ENCODE peak calls at places on chromosome 1, in five cellular contexts. N, U, R, C and Y are unnamed samples.
A peak's percentile ranks its signal among the peaks of the same experiment; 100 is the strongest.

GRCh38 chr1:228048659-228049333 is 33.7 kb upstream of the ARF1 start:
- DNase-seq in U (no peak), R (no peak), N (no peak), C (peak; percentile 44), Y (no peak)

GRCh38 chr1:203465943-203466342 is 9.7 kb upstream of the PRELP start:
- DNase-seq in N (peak; percentile 78), C (peak; percentile 87), R (peak; percentile 54), U (peak; percentile 56), Y (no peak)

GRCh38 chr1:227924838-227925574 is 22.7 kb downstream of the WNT9A start:
- DNase-seq in R (no peak), C (peak; percentile 30), U (no peak), N (peak; percentile 40), Y (no peak)

GRCh38 chr1:207822602-207823451 is 71.0 kb downstream of the CD46 start:
- DNase-seq in N (peak; percentile 79), R (peak; percentile 94), C (peak; percentile 93), U (peak; percentile 42), Y (peak; percentile 86)

GRCh38 chr1:109151146-109151545 is 37.2 kb downstream of the ELAPOR1 start:
- DNase-seq in R (peak; percentile 50), N (no peak), C (no peak), U (peak; percentile 73), Y (peak; percentile 66)

GRCh38 chr1:86854352-86854751 is 59.6 kb downstream of the SELENOF start:
- DNase-seq in N (no peak), C (no peak), R (no peak), U (no peak), Y (no peak)

GRCh38 chr1:36118805-36119204 is 6.2 kb downstream of the COL8A2 start:
- DNase-seq in C (no peak), U (no peak), N (no peak), R (no peak), Y (no peak)

GRCh38 chr1:169550294-169550693 is 36.0 kb downstream of the F5 start:
- DNase-seq in C (no peak), N (no peak), R (no peak), U (peak; percentile 51), Y (no peak)

GRCh38 chr1:102628008-102628736 is 480.1 kb downstream of the COL11A1 start:
- DNase-seq in U (no peak), N (no peak), R (no peak), C (no peak), Y (no peak)

GRCh38 chr1:46558141-46558963 is 6.9 kb upstream of the KNCN start:
- DNase-seq in N (no peak), U (peak; percentile 33), R (no peak), C (no peak), Y (no peak)

GRCh38 chr1:87295720-87296119 is 33.0 kb upstream of the LMO4 start:
- DNase-seq in N (no peak), C (no peak), U (peak; percentile 27), R (no peak), Y (no peak)

GRCh38 chr1:92081031-92081430 is 886 bp downstream of the BTBD8 start:
- DNase-seq in C (no peak), R (no peak), N (no peak), U (no peak), Y (no peak)

GRCh38 chr1:31483012-31483946 is 70.3 kb downstream of the SERINC2 start:
- DNase-seq in N (no peak), C (peak; percentile 59), U (no peak), R (peak; percentile 12), Y (peak; percentile 67)

GRCh38 chr1:31765041-31765467 is 914 bp upstream of the ADGRB2 start:
- DNase-seq in C (no peak), N (no peak), R (no peak), U (peak; percentile 68), Y (peak; percentile 36)

GRCh38 chr1:151968791-151969399 is 24.8 kb downstream of the S100A10 start:
- DNase-seq in U (no peak), N (no peak), R (no peak), C (no peak), Y (no peak)

GRCh38 chr1:199279872-199280649 is 641.2 kb downstream of the PTPRC start:
- DNase-seq in C (no peak), U (no peak), R (no peak), N (no peak), Y (no peak)

GRCh38 chr1:214386747-214387146 is 105.8 kb downstream of the SMYD2 start:
- DNase-seq in R (no peak), C (no peak), U (no peak), N (no peak), Y (no peak)

GRCh38 chr1:227094249-227094966 is 154.3 kb downstream of the COQ8A start:
- DNase-seq in R (no peak), C (no peak), U (no peak), N (no peak), Y (no peak)

GRCh38 chr1:203448521-203449061 is 27.0 kb upstream of the PRELP start:
- DNase-seq in C (no peak), R (no peak), N (no peak), U (no peak), Y (no peak)

GRCh38 chr1:55582078-55582477 is 366.9 kb upstream of the USP24 start:
- DNase-seq in R (no peak), C (no peak), N (no peak), U (no peak), Y (no peak)

GRCh38 chr1:104592926-104593325 is 843.2 kb downstream of the AMY1C start:
- DNase-seq in C (no peak), R (no peak), U (no peak), N (no peak), Y (no peak)

GRCh38 chr1:29202584-29203340 is 21.1 kb upstream of the SRSF4 start:
- DNase-seq in N (peak; percentile 96), R (peak; percentile 96), U (peak; percentile 96), C (peak; percentile 95), Y (peak; percentile 90)

GRCh38 chr1:33825506-33825905 is 38.4 kb upstream of the HMGB4 start:
- DNase-seq in C (no peak), U (no peak), N (no peak), R (no peak), Y (no peak)

GRCh38 chr1:5619469-5619868 is 372.8 kb downstream of the NPHP4 start:
- DNase-seq in R (no peak), C (no peak), U (no peak), N (no peak), Y (no peak)

GRCh38 chr1:19073311-19074186 is 117.1 kb upstream of the IFFO2 start:
- DNase-seq in R (peak; percentile 33), N (no peak), U (no peak), C (no peak), Y (peak; percentile 52)

GRCh38 chr1:156282143-156282478 is 514 bp downstream of the SMG5 start:
- DNase-seq in C (no peak), N (no peak), R (no peak), U (no peak), Y (no peak)

GRCh38 chr1:3491291-3492246 is 37.1 kb downstream of the ARHGEF16 start:
- DNase-seq in N (peak; percentile 90), U (peak; percentile 81), R (peak; percentile 72), C (peak; percentile 82), Y (peak; percentile 85)

GRCh38 chr1:93702102-93702827 is 20.6 kb upstream of the BCAR3 start:
- DNase-seq in C (no peak), N (no peak), R (peak; percentile 68), U (no peak), Y (no peak)

DNA sequence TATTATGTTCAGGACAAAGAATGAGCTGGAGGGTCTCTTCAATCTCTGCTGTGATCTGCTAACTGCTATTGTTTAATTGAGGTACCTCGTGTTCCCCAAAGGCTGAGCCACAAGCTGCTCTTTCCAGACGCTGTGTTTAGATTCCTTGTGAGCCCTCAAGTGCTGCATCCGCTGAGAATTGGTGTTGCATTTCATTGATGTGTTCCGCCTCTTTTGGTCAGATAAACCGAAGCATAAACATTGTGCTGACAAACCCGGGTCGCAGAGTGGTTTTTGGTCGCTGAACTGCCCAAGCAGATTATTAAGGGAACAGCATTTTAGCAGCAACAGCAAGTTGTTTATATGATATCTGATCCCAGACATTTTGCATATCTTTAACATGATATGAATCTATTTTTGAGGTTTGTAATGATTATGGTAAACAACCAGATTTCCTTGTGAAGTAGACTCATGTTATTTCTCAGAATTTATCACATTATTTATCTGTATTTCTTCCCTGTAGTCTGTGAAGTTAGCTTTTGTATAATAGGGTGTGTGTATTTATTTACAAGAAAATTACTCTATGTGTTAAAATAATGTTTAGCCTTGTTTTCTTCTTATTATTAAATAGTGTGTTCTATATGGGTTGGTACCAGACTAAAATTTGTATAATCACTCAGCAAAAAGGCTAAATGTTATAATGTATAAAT is 217.2 kb upstream of the C1orf105 start:
- DNase-seq in U (no peak), C (no peak), N (no peak), R (no peak), Y (no peak)
- H3K4me3 ChIP-seq in U (no peak overlapping the region), C (no peak overlapping the region), N (no peak overlapping the region), R (no peak overlapping the region), Y (no peak overlapping the region)

GRCh38 chr1:182789138-182790076 is at the start of gene NPL:
- DNase-seq in N (peak; percentile 94), C (peak; percentile 92), R (peak; percentile 82), U (peak; percentile 86), Y (peak; percentile 89)

GRCh38 chr1:182794802-182795201 is 5.2 kb downstream of the NPL start:
- DNase-seq in C (no peak), U (no peak), R (no peak), N (no peak), Y (no peak)

GRCh38 chr1:182795563-182796228 is 6.1 kb downstream of the NPL start:
- DNase-seq in U (no peak), N (no peak), R (no peak), C (no peak), Y (no peak)

GRCh38 chr1:182787002-182787324 is 2.6 kb upstream of the NPL start:
- DNase-seq in N (no peak), C (no peak), U (no peak), R (no peak), Y (no peak)

GRCh38 chr1:182791464-182792179 is 2.0 kb downstream of the NPL start:
- DNase-seq in C (no peak), N (no peak), U (no peak), R (no peak), Y (no peak)
- H3K4me3 ChIP-seq in C (no peak overlapping the region), N (no peak overlapping the region), U (no peak overlapping the region), R (no peak overlapping the region), Y (no peak overlapping the region)

DNA sequence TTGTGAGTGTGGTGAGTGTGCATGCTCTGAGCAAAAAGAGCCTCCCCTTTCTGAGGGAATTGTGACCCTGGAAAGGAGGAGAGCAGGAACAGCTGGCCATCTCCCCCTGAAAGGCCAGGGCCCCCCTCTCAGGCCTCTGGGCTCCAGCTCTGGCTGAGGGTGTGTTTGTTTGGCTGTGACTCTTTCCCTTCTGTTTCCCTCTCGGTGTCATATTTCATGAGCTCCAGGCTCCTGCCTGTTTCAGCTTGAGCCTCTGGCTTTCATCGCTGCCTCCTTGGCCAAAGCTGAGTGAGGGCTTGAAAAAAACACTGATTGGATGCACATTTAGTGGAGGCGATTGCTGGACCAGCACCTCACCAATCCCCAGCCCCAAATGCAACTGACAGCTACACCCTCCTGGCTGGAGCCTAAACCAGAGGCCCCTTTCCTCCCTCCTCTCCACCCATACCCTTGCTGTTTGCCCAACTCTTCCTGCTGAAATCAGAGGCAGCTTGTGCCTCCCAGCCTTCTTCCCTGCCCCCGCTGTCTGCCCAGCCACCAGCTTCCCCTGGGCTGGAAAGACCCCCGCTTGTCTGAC is 64.1 kb downstream of the DDR2 start:
- DNase-seq in N (peak; percentile 75), R (peak; percentile 84), U (peak; percentile 92), C (peak; percentile 75), Y (peak; percentile 41)
- H3K4me3 ChIP-seq in N (no peak overlapping the region), R (no peak overlapping the region), U (peak overlapping the region; percentile 23), C (no peak overlapping the region), Y (no peak overlapping the region)

DNA sequence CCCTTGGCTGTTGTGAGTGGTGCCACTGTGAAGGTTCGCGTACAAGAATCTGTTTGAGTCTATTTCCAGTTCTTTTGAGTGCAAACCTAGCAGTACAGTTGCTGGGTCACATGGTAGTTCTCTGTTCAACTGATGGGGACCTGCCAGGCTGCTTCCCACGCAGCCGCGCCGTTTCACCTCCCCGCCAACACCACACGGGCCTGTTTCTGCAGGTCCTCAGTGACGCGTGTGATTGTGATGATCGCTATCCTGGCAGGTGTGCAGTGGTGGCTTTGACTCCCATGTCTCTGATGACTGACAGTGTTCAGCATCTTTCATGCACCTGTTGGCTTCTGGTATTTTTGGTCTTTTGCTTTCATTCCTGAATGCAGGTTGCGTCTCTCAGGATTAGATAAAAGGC is 41.7 kb downstream of the FAAP20 start:
- DNase-seq in C (no peak), N (no peak), R (no peak), U (no peak), Y (no peak)
- H3K4me3 ChIP-seq in C (no peak overlapping the region), N (no peak overlapping the region), R (no peak overlapping the region), U (no peak overlapping the region), Y (no peak overlapping the region)